ENCODE peak calls at places on chromosomes 16 and 17, in six cellular contexts. Y is heart right ventricle; P is left ventricle myocardium inferior; M is tibial nerve; B is CD8-positive, alpha-beta T cell; V is CD4-positive, alpha-beta memory T cell. O is an unnamed sample.

GRCh38 chr17:15247891-15248529 is 17.1 kb downstream of the PMP22 start:
- DNase-seq in Y (no peak), P (no peak), B (no peak), V (no peak), M (no peak), O (no peak)

GRCh38 chr17:33335491-33336173 is 42.5 kb upstream of the ASIC2 start:
- DNase-seq in P (no peak), B (no peak), V (no peak), Y (no peak), M (no peak), O (no peak)

GRCh38 chr17:38725066-38725465 is 5.1 kb upstream of the CISD3 start:
- DNase-seq in B (no peak), P (no peak), V (no peak), Y (no peak), M (no peak), O (no peak)

GRCh38 chr16:68345351-68345810 is 34.6 kb downstream of the PRMT7 start:
- DNase-seq in Y (no peak), V (no peak), M (no peak), B (no peak), P (no peak), O (no peak)

GRCh38 chr17:50947844-50948514 is 81.8 kb upstream of the TOB1 start:
- DNase-seq in V (no peak), P (peak; percentile 65), M (peak; percentile 18), B (no peak), Y (peak; percentile 73), O (no peak)

GRCh38 chr16:72923757-72924156 is 124.2 kb downstream of the ZFHX3 start:
- DNase-seq in B (no peak), Y (no peak), P (no peak), V (no peak), M (no peak), O (no peak)

GRCh38 chr16:31480851-31481250 is 2.1 kb upstream of the SLC5A2 start:
- DNase-seq in V (no peak), B (no peak), P (peak; percentile 54), M (no peak), Y (peak; percentile 60), O (no peak)

GRCh38 chr17:72833113-72833512 is 259.4 kb downstream of the SLC39A11 start:
- DNase-seq in P (no peak), M (no peak), V (no peak), Y (no peak), B (no peak), O (no peak)

GRCh38 chr16:85573696-85574641 is 39.2 kb upstream of the GSE1 start:
- DNase-seq in P (peak; percentile 75), Y (peak; percentile 82), M (peak; percentile 26), V (no peak), B (no peak), O (no peak)

GRCh38 chr16:1941162-1941923 is 1.7 kb downstream of the MSRB1 start:
- DNase-seq in P (no peak), Y (no peak), M (no peak), V (no peak), B (no peak), O (no peak)

GRCh38 chr16:62832214-62832613 is 796.0 kb upstream of the CDH8 start:
- DNase-seq in P (no peak), V (no peak), M (no peak), B (no peak), Y (no peak), O (no peak)

GRCh38 chr16:3099732-3100499 is 822 bp upstream of the ZSCAN10 start:
- DNase-seq in B (peak; percentile 87), M (peak; percentile 78), P (peak; percentile 94), Y (peak; percentile 94), V (peak; percentile 82), O (peak; percentile 87)

GRCh38 chr17:82351713-82352488 is 7.1 kb upstream of the TEX19 start:
- DNase-seq in B (peak; percentile 82), M (peak; percentile 82), Y (peak; percentile 76), P (peak; percentile 79), V (peak; percentile 79), O (peak; percentile 83)
- H3K27me3 ChIP-seq in B (no peaks in the 10 kb centered on the region), M (no peaks in the 10 kb centered on the region), Y (peaks cover 5% of the 10 kb centered on the region), P (peaks cover 28% of the 10 kb centered on the region), V (no peaks in the 10 kb centered on the region), O (no peaks in the 10 kb centered on the region)

DNA sequence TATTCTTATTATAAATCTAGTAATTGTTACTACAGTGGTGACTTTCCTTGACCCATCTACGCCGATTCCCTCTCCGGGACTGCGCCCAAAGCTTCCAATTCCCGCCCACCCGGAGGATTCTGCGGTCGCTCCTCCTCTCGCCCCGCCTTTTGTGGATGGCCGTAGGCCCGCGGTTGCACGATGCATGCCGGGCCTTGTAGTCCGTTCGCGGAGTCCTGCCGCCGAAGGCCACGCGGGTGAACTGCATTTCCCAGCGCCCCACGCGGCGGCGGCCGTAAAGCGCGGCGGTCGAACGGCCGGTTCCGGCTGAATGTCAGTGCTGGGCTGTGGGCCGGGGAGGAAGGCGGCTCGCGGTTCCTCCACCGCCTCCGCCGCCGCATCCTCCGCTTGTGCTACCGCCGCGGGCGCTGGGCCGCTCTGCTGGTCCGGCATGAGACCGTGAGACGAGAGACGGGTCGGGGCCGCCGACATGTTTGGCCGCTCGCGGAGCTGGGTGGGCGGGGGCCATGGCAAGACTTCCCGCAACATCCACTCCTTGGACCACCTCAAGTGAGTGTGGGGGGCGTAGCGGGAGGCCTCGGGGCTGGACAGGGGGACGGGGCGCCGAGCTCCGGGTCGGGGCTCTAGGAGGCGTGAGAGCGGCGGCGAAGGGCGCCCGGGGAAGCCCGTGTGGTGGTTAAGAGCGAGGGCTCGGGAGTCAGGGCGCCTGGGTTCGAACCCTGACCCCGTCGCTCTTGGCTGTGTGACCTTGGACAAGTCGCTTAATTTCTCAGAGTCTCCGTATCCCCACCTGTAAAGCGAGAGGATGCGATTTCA is at the start of gene CLEC16A:
- DNase-seq in V (peak; percentile 97), P (peak; percentile 98), Y (peak; percentile 99), B (peak; percentile 97), M (peak; percentile 91), O (peak; percentile 96)
- H3K27ac ChIP-seq in V (peak within 1 kb of the TSS; percentile 83), P (peak within 1 kb of the TSS; percentile 93), Y (peak within 1 kb of the TSS; percentile 70), B (peak within 1 kb of the TSS; percentile 65), M (peak within 1 kb of the TSS; percentile 90), O (peak within 1 kb of the TSS; percentile 40)

GRCh38 chr16:13205352-13205751 is 304.0 kb downstream of the SHISA9 start:
- DNase-seq in V (no peak), P (no peak), Y (no peak), B (no peak), M (no peak), O (no peak)

DNA sequence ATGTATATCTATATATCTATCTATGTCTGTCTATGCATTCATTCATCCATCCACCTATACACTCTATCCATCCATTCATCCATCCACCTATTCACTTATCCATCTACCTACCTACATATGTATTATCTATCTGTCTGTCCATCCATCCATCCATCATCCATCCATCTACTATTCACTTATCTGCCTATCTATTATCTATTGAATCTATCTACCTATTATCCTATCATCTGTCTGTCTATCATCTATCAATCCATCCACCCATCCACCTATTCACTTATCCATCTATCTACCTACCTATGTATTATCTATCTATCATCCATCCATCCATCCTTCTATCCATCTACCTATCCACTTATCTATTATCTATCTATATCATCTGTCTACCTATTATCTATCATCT is 302.3 kb downstream of the SHISA9 start:
- DNase-seq in Y (no peak), P (no peak), V (no peak), M (no peak), B (no peak), O (no peak)
- H3K27me3 ChIP-seq in Y (no peaks in the 10 kb centered on the region), P (no peaks in the 10 kb centered on the region), V (no peaks in the 10 kb centered on the region), M (no peaks in the 10 kb centered on the region), B (no peaks in the 10 kb centered on the region), O (no peaks in the 10 kb centered on the region)

DNA sequence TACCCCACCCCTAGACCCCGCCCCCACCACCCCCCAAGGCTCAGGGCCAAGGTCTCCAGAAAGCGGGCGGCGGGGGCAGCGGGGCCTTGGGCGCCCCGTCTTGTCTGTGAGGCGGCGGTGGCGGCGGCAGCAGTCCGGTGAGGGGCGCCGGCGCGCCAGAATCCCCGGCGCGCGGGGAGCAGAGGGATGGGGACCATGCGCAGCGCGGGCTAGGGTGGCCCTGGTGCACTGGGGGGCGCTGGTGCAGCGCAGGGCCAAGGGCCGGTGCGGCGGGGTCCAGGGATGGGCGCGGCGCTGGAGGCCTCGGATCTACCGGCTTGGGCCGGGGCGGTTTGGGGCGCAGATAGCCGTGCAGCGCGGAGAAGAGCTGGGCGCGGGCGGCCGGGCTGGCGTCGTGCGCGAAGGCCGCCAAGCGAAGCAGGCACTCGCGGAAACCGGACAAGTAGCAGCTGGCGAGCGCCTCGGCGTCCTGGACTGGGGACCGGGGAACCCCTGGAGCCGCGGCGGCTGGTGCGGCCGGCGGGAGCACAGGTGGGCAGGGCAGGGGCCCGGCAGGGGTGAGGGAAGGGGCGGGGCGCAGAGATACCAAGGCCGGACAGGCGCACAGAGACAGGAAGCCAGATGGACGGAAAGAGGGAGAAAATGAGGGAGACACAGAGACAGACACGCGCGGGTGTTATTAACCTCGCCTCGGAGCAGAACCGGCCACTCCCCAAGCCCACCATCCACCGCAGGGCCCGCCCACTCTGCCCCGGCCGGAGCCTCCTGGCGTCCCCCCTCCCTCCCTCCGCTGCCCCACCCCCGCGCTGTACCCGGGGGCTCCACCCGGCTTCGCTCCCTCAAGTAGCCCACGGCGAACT is 2.1 kb downstream of the HES7 start:
- DNase-seq in P (no peak), V (peak; percentile 39), Y (peak; percentile 59), B (peak; percentile 47), M (no peak), O (no peak)
- H3K27ac ChIP-seq in P (peak overlapping the region; percentile 41), V (no peak overlapping the region), Y (no peak overlapping the region), B (no peak overlapping the region), M (peak overlapping the region; percentile 94), O (no peak overlapping the region)

DNA sequence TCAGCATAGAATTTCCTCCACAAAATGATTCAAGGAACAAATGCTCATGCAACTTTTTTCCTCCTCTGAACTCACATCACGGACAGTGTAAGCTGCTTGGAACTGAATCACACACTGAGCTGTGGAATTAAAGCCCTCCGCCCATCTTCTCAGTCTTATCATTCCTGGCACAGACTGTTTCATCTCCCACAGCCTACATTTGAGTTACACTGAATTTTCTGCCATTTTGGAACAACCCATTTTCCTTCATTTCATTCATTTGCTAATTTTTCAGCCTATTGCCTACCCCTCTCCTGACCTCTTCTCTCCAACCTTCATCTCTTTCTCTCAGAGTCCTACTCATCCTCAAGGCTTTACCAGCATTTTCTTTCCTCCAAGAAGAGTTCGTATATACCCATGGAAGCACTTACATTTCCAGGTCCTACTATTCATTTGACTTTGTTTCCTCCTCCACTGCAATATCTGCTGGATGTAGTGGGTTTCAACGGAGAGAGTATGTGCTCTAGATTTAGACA is 39.1 kb upstream of the TOM1L1 start:
- DNase-seq in B (no peak), M (no peak), P (no peak), Y (no peak), V (no peak), O (no peak)
- H3K27me3 ChIP-seq in B (no peaks in the 10 kb centered on the region), M (no peaks in the 10 kb centered on the region), P (no peaks in the 10 kb centered on the region), Y (no peaks in the 10 kb centered on the region), V (no peaks in the 10 kb centered on the region), O (no peaks in the 10 kb centered on the region)

GRCh38 chr17:77449373-77449907 is 308.7 kb downstream of the SEC14L1 start:
- DNase-seq in V (no peak), Y (no peak), M (no peak), B (no peak), P (no peak), O (no peak)

GRCh38 chr17:77450742-77451270 is 310.0 kb downstream of the SEC14L1 start:
- DNase-seq in V (no peak), Y (no peak), M (no peak), P (no peak), B (no peak), O (no peak)

GRCh38 chr17:77451894-77452852 is 311.4 kb downstream of the SEC14L1 start:
- DNase-seq in Y (peak; percentile 75), B (no peak), M (peak; percentile 59), V (no peak), P (peak; percentile 76), O (no peak)

GRCh38 chr17:77449908-77450741 is 309.4 kb downstream of the SEC14L1 start:
- DNase-seq in Y (peak; percentile 85), B (peak; percentile 61), M (peak; percentile 66), V (no peak), P (peak; percentile 86), O (no peak)

GRCh38 chr17:77451271-77451893 is 310.6 kb downstream of the SEC14L1 start:
- DNase-seq in P (peak; percentile 77), Y (peak; percentile 79), M (peak; percentile 63), V (peak; percentile 76), B (peak; percentile 80), O (peak; percentile 80)
- H3K27ac ChIP-seq in P (peak overlapping the region; percentile 86), Y (peak overlapping the region; percentile 59), M (peak overlapping the region; percentile 90), V (peak overlapping the region; percentile 73), B (peak overlapping the region; percentile 86), O (peak overlapping the region; percentile 77)